ENCODE peak calls at places on chromosomes 6 and 20, in four cellular contexts. L is DND-41, G is astrocyte, P is H9. M is an unnamed sample.

GRCh38 chr20:32365560-32365959 is 7.4 kb downstream of the ASXL1 start:
- DNase-seq in L (no peak), G (no peak), P (no peak), M (no peak)

GRCh38 chr20:35665949-35666288 is 1.2 kb upstream of the CPNE1 start:
- DNase-seq in P (no peak), L (no peak), G (no peak), M (no peak)

GRCh38 chr6:163415620-163416379 is 1.3 kb downstream of the QKI start:
- DNase-seq in G (peak; percentile 52), L (peak; percentile 34), P (no peak), M (peak; percentile 66)

GRCh38 chr20:40103420-40103819 is 585.6 kb downstream of the MAFB start:
- DNase-seq in G (no peak), P (no peak), L (no peak), M (no peak)

GRCh38 chr6:108169801-108170606 is 4.2 kb downstream of the NR2E1 start:
- DNase-seq in L (no peak), G (no peak), P (peak; percentile 51), M (no peak)

GRCh38 chr20:2795451-2795850 is 5.0 kb downstream of the CPXM1 start:
- DNase-seq in P (no peak), G (no peak), L (no peak), M (no peak)

GRCh38 chr6:133326584-133326983 is 85.4 kb downstream of the EYA4 start:
- DNase-seq in L (no peak), G (no peak), P (no peak), M (no peak)

GRCh38 chr6:146389740-146390139 is 153.9 kb upstream of the RAB32 start:
- DNase-seq in G (no peak), P (no peak), L (no peak), M (no peak)

GRCh38 chr6:93123585-93123984 is 295.8 kb downstream of the EPHA7 start:
- DNase-seq in L (no peak), P (no peak), G (no peak), M (no peak)

DNA sequence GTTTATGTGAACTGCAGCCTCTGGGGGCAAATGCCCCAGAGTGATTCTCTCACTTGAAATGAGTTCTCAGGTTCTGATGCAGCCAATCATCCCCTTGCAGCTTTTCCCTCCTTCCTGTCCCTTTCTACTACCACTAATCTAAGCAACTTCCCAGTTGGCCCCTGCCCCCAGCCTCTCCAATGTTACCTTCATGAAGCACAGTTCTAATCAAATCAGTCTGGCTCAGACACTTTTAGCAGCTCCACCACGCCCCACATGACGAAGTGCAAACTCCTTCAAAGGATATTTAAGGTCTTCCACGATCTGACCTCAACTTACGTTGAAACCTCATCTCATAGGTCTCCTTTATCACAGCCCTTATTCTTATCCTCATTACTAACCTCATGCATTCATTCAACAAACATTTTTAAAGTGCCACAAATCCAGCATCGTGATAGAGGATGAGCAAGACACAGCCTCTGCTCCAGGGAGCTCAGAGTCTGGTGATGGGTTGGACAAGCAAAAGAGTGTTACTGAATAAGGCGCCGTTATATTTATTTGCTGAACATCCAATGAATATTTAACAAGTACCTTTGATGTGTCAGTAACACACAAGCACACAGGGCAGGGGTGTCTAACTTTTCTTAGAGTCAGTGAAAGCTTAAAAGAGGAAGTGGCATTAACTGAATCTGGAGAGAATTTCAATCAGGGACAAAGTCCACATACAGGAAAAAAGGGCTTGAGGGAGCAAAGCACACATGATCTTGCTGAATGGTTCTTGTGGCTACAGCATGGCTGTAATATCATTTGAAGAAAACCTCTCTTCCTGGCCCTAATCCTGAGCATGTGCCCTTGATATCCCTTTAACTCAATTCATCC is 20.4 kb upstream of the DTNBP1 start:
- DNase-seq in G (no peak), L (no peak), P (no peak), M (no peak)
- H3K4me1 ChIP-seq in G (no peaks in the 10 kb centered on the region), L (no peaks in the 10 kb centered on the region), P (no peaks in the 10 kb centered on the region), M (no peaks in the 10 kb centered on the region)

GRCh38 chr20:50518270-50518721 is 8.1 kb downstream of the PTPN1 start:
- DNase-seq in G (peak; percentile 70), P (no peak), L (no peak), M (peak; percentile 68)

GRCh38 chr20:50516935-50517816 is 7.0 kb downstream of the PTPN1 start:
- DNase-seq in P (no peak), G (no peak), L (no peak), M (no peak)

GRCh38 chr20:50519036-50519780 is 9.0 kb downstream of the PTPN1 start:
- DNase-seq in P (no peak), G (no peak), L (peak; percentile 52), M (no peak)

GRCh38 chr20:50516180-50516934 is 6.2 kb downstream of the PTPN1 start:
- DNase-seq in P (no peak), G (no peak), L (no peak), M (no peak)

DNA sequence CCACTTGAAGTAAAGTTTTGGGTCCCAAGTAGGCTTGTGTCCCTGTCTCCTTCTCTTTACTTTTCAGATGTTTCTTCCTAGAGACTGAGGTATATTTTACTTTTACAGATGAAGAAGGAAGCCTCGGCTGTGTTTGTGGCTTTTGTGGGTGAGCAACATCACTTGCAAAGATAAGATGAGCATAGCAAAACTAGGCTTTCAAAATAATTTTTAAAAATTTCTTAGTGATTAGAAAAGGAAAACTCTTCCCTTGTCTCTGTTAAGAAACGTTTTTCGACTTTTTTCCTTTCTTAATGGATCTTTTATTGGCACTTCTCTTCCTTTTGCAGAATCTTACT is 7.6 kb downstream of the PTPN1 start:
- DNase-seq in G (no peak), P (no peak), L (peak; percentile 26), M (peak; percentile 47)
- H3K9ac ChIP-seq in G (peak overlapping the region; percentile 70), P (no peak overlapping the region), L (no peak overlapping the region), M (no peak overlapping the region)

GRCh38 chr6:105363100-105363754 is 39.7 kb downstream of the PREP start:
- DNase-seq in P (no peak), L (no peak), G (no peak), M (peak; percentile 25)
- TF ChIP-seq CTCF in P (peak; percentile 58), L (peak; percentile 29), G (peak; percentile 44), M (peak; percentile 47)

DNA sequence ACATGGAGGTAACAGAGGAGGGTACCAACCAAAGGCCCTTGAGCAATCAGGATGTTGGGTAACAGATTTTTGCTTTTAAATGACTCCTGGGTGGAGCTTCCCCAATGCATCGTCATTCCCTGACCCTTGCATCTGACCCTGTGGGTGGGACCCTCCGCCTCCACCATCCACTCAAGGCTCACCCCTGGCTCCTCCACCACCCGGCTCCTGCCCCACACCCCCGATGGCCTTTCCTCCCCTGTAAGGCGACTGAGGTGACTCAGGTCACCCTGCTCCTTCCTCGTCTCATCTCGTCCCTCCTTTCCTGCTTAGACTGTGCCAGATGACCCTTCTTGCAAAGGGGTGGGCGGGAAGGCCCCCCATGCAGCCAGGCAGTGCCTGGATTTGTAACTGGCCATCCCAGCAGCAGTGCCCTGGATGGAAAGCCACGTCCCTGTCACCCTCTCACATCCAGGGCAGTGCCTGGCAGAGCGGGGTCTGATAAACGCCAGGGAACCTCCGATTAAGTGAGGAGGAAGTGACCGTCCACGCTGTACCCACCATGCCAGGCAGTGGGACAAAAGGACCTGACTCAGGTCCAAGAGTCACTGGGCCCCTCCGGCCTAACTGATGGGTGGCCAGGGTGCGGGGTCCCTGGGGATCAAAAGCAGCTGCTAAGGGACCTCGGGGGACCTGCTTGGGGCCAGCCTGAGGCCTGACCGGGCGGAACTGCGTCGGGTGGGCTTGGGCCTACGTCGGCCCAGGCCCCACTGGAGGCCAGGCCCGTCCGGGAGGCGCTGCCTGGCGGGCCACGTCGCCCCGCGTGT is 624 bp upstream of the NPEPL1 start:
- DNase-seq in L (peak; percentile 34), P (peak; percentile 58), G (no peak), M (peak; percentile 53)
- H3K4me1 ChIP-seq in L (peaks cover 28% of the 10 kb centered on the region), P (no peaks in the 10 kb centered on the region), G (peaks cover 15% of the 10 kb centered on the region), M (peaks cover 8% of the 10 kb centered on the region)

DNA sequence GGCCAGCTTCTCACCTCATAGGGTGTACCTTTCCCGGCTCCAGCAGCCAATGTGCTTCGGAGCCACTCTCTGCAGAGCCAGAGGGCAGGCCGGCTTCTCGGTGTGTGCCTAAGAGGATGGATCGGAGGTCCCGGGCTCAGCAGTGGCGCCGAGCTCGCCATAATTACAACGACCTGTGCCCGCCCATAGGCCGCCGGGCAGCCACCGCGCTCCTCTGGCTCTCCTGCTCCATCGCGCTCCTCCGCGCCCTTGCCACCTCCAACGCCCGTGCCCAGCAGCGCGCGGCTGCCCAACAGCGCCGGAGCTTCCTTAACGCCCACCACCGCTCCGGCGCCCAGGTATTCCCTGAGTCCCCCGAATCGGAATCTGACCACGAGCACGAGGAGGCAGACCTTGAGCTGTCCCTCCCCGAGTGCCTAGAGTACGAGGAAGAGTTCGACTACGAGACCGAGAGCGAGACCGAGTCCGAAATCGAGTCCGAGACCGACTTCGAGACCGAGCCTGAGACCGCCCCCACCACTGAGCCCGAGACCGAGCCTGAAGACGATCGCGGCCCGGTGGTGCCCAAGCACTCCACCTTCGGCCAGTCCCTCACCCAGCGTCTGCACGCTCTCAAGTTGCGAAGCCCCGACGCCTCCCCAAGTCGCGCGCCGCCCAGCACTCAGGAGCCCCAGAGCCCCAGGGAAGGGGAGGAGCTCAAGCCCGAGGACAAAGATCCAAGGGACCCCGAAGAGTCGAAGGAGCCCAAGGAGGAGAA is 10.5 kb downstream of the GNAS-AS1 start:
- DNase-seq in G (no peak), L (no peak), P (no peak), M (no peak)
- H3K9ac ChIP-seq in G (no peak overlapping the region), L (no peak overlapping the region), P (no peak overlapping the region), M (no peak overlapping the region)

GRCh38 chr6:122376246-122376645 is 23.2 kb upstream of the HSF2 start:
- DNase-seq in G (no peak), P (no peak), L (no peak), M (no peak)

GRCh38 chr6:122372647-122373046 is 26.8 kb upstream of the HSF2 start:
- DNase-seq in P (no peak), L (no peak), G (no peak), M (peak; percentile 27)

GRCh38 chr6:122374307-122374706 is 25.1 kb upstream of the HSF2 start:
- DNase-seq in P (no peak), L (no peak), G (no peak), M (no peak)
- TF ChIP-seq CTCF in P (no peak), L (no peak), G (no peak), M (no peak)

GRCh38 chr6:139446768-139447167 is 72.3 kb upstream of the CITED2 start:
- DNase-seq in P (no peak), L (no peak), G (no peak), M (no peak)
- H3K4me1 ChIP-seq in P (no peaks in the 10 kb centered on the region), L (no peaks in the 10 kb centered on the region), G (peaks cover 7% of the 10 kb centered on the region), M (no peaks in the 10 kb centered on the region)

M was measured in fibroblast of lung.